ENCODE peak calls at places on chromosome 11, in eight cellular contexts. One of them, this sample, is unnamed.

GRCh38 chr11:16280256-16280682 is 76.1 kb downstream of the SOX6 start:
- DNase-seq in transverse colon: peak
- DNase-seq in mammary epithelial cell: peak
- DNase-seq in fibroblast of mammary gland: peak
- DNase-seq in psoas muscle: peak
- DNase-seq in PC-3: peak
- DNase-seq in GM06990: no peak
- DNase-seq in body of pancreas: no peak
- DNase-seq in this sample: no peak

GRCh38 chr11:31237819-31238771 is 131.4 kb downstream of the DCDC1 start:
- DNase-seq in body of pancreas: no peak
- DNase-seq in mammary epithelial cell: peak
- DNase-seq in transverse colon: no peak
- DNase-seq in GM06990: no peak
- DNase-seq in PC-3: peak
- DNase-seq in psoas muscle: no peak
- DNase-seq in fibroblast of mammary gland: peak
- DNase-seq in this sample: no peak

GRCh38 chr11:13349046-13349445 is 71.5 kb downstream of the BMAL1 start:
- DNase-seq in fibroblast of mammary gland: no peak
- DNase-seq in transverse colon: no peak
- DNase-seq in body of pancreas: no peak
- DNase-seq in PC-3: no peak
- DNase-seq in psoas muscle: no peak
- DNase-seq in GM06990: no peak
- DNase-seq in mammary epithelial cell: no peak
- DNase-seq in this sample: no peak

GRCh38 chr11:117828641-117829368 is 4.3 kb upstream of the FXYD2 start:
- DNase-seq in PC-3: peak
- DNase-seq in GM06990: peak
- DNase-seq in transverse colon: peak
- DNase-seq in mammary epithelial cell: peak
- DNase-seq in psoas muscle: peak
- DNase-seq in body of pancreas: peak
- DNase-seq in fibroblast of mammary gland: peak
- DNase-seq in this sample: peak

GRCh38 chr11:121892131-121892681 is 223.8 kb downstream of the BLID start:
- DNase-seq in transverse colon: no peak
- DNase-seq in mammary epithelial cell: peak
- DNase-seq in psoas muscle: peak
- DNase-seq in fibroblast of mammary gland: peak
- DNase-seq in GM06990: no peak
- DNase-seq in body of pancreas: no peak
- DNase-seq in PC-3: peak
- DNase-seq in this sample: peak

GRCh38 chr11:94910779-94911178 is 62.6 kb downstream of the CWC15 start:
- DNase-seq in transverse colon: no peak
- DNase-seq in body of pancreas: no peak
- DNase-seq in psoas muscle: no peak
- DNase-seq in fibroblast of mammary gland: peak
- DNase-seq in PC-3: no peak
- DNase-seq in GM06990: no peak
- DNase-seq in mammary epithelial cell: no peak
- DNase-seq in this sample: peak

GRCh38 chr11:22875869-22876473 is 15.7 kb upstream of the CCDC179 start:
- DNase-seq in GM06990: peak
- DNase-seq in fibroblast of mammary gland: peak
- DNase-seq in body of pancreas: peak
- DNase-seq in PC-3: peak
- DNase-seq in psoas muscle: no peak
- DNase-seq in mammary epithelial cell: peak
- DNase-seq in transverse colon: peak
- DNase-seq in this sample: peak

GRCh38 chr11:106156290-106156937 is 79.0 kb downstream of the AASDHPPT start:
- DNase-seq in GM06990: no peak
- DNase-seq in PC-3: peak
- DNase-seq in psoas muscle: no peak
- DNase-seq in transverse colon: no peak
- DNase-seq in mammary epithelial cell: peak
- DNase-seq in fibroblast of mammary gland: peak
- DNase-seq in body of pancreas: peak
- DNase-seq in this sample: peak

DNA sequence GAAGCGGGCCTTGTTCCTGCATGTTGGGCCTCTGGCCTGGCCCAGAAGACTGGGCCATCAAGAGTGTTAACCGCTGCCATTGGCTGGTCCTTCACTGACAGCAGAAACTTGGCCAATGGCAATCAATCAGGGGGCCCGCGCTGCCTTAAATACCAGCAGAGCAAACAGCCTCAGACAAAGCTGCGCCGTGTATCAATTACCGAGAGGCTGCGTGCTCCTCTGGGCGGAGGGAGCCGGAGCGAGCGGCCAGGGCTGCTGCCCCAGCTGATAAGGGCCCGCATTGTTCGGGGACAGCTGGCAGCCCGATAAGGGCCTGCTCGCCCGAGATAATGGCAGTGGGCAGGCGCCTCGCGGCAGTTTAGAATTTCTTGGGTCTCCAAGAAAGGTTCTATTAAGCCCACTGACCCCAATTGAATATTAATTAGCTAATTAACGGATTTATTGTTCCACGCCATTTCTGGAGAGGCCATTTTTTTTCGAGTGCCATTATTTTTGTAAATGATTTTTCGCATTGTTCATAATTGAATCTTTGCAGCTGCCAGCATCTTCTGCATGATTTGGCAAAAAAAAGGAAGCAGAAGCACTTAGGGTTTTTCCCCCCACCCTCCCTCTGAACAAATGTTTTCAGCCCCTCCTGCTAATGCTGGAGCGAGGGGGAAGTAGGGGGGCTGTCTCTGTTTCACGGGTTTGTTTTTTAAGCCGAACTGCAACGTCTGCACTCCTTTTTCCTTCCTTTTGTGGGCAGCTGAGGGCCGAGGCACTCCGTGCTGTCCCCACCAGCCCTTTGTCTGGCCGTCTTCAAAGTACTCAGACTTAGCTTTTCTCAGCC is 37.6 kb upstream of the RIC3 start:
- DNase-seq in psoas muscle: no peak
- DNase-seq in transverse colon: no peak
- DNase-seq in PC-3: no peak
- DNase-seq in fibroblast of mammary gland: no peak
- DNase-seq in GM06990: no peak
- DNase-seq in body of pancreas: peak
- DNase-seq in mammary epithelial cell: no peak
- DNase-seq in this sample: peak
- H3K4me3 ChIP-seq in psoas muscle: peak
- H3K4me3 ChIP-seq in transverse colon: no peak
- H3K4me3 ChIP-seq in PC-3: no peak
- H3K4me3 ChIP-seq in fibroblast of mammary gland: no peak
- H3K4me3 ChIP-seq in GM06990: no peak
- H3K4me3 ChIP-seq in body of pancreas: no peak
- H3K4me3 ChIP-seq in mammary epithelial cell: no peak
- H3K4me3 ChIP-seq in this sample: no peak

GRCh38 chr11:32427616-32427934 is 7.8 kb downstream of the WT1 start:
- DNase-seq in psoas muscle: no peak
- DNase-seq in mammary epithelial cell: no peak
- DNase-seq in fibroblast of mammary gland: no peak
- DNase-seq in GM06990: no peak
- DNase-seq in body of pancreas: no peak
- DNase-seq in PC-3: no peak
- DNase-seq in transverse colon: no peak
- DNase-seq in this sample: no peak
- H3K4me3 ChIP-seq in psoas muscle: no peak
- H3K4me3 ChIP-seq in mammary epithelial cell: no peak
- H3K4me3 ChIP-seq in fibroblast of mammary gland: no peak
- H3K4me3 ChIP-seq in GM06990: no peak
- H3K4me3 ChIP-seq in body of pancreas: no peak
- H3K4me3 ChIP-seq in PC-3: no peak
- H3K4me3 ChIP-seq in transverse colon: no peak
- H3K4me3 ChIP-seq in this sample: no peak

GRCh38 chr11:128469220-128469619 is 118.1 kb downstream of the ETS1 start:
- DNase-seq in transverse colon: peak
- DNase-seq in psoas muscle: no peak
- DNase-seq in PC-3: no peak
- DNase-seq in GM06990: peak
- DNase-seq in mammary epithelial cell: no peak
- DNase-seq in body of pancreas: no peak
- DNase-seq in fibroblast of mammary gland: no peak
- DNase-seq in this sample: no peak
- H3K4me3 ChIP-seq in transverse colon: no peak
- H3K4me3 ChIP-seq in psoas muscle: no peak
- H3K4me3 ChIP-seq in PC-3: no peak
- H3K4me3 ChIP-seq in GM06990: no peak
- H3K4me3 ChIP-seq in mammary epithelial cell: no peak
- H3K4me3 ChIP-seq in body of pancreas: no peak
- H3K4me3 ChIP-seq in fibroblast of mammary gland: no peak
- H3K4me3 ChIP-seq in this sample: no peak

DNA sequence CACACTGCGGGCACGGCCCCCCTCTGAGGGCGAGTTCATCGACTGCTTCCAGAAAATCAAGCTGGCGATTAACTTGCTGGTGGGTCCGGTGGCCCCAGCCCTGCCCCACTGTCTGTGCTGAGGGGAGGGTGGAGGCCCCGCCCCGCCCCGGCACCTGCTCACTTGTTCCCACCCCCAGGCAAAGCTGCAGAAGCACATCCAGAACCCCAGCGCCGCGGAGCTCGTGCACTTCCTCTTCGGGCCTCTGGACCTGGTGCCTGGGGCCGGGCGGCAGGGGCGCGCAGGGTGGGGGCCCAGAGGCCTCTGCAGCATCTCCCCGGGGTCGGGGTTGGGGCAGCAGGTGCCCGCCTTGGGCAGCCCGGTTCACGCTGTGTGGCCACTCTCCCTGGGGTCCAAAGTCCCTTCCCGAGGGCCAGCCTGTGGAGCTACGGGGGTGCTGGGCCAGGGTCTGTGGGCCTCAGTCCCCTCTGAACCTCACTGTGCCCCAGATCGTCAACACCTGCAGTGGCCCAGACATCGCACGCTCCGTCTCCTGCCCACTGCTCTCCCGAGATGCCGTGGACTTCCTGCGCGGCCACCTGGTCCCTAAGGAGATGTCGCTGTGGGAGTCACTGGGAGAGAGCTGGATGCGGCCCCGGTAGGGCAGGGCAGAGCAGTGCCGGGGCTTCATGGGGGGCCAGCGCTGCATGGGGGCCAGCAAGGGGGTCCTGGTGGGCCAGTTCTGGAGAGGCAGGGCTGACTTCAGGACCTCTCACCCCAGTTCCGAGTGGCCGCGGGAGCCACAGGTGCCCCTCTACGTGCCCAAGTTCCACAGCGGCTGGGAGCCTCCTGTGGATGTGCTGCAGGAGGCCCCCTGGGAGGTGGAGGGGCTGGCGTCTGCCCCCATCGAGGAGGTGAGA is 16.1 kb downstream of the EPS8L2 start:
- DNase-seq in psoas muscle: no peak
- DNase-seq in transverse colon: peak
- DNase-seq in PC-3: no peak
- DNase-seq in GM06990: no peak
- DNase-seq in mammary epithelial cell: no peak
- DNase-seq in body of pancreas: no peak
- DNase-seq in fibroblast of mammary gland: no peak
- DNase-seq in this sample: no peak
- H3K4me3 ChIP-seq in psoas muscle: no peak
- H3K4me3 ChIP-seq in transverse colon: no peak
- H3K4me3 ChIP-seq in PC-3: no peak
- H3K4me3 ChIP-seq in GM06990: no peak
- H3K4me3 ChIP-seq in mammary epithelial cell: no peak
- H3K4me3 ChIP-seq in body of pancreas: no peak
- H3K4me3 ChIP-seq in fibroblast of mammary gland: no peak
- H3K4me3 ChIP-seq in this sample: no peak

DNA sequence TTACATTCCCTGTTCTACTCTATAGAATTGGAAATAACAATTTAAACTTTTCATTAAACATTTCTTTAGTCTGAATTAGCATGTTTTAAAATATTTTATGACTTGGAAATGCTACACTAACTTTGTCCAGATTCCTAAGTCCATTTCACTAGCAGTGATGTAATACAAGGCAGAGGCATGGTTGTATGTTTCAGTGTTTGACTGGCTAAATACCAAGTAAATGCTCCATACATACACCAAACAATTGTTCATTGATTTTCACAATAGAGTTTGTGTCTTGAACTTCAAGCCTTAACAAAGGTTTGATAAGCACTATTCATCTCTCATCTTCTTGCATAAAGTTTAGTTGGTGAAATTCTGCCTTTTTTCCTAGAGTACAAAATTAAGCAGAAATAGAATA is 13.5 kb downstream of the ZBED5 start:
- DNase-seq in PC-3: no peak
- DNase-seq in body of pancreas: no peak
- DNase-seq in mammary epithelial cell: no peak
- DNase-seq in GM06990: no peak
- DNase-seq in psoas muscle: no peak
- DNase-seq in fibroblast of mammary gland: no peak
- DNase-seq in transverse colon: no peak
- DNase-seq in this sample: no peak
- H3K4me3 ChIP-seq in PC-3: no peak
- H3K4me3 ChIP-seq in body of pancreas: no peak
- H3K4me3 ChIP-seq in mammary epithelial cell: no peak
- H3K4me3 ChIP-seq in GM06990: no peak
- H3K4me3 ChIP-seq in psoas muscle: no peak
- H3K4me3 ChIP-seq in fibroblast of mammary gland: no peak
- H3K4me3 ChIP-seq in transverse colon: no peak
- H3K4me3 ChIP-seq in this sample: no peak

GRCh38 chr11:19931141-19931767 is 218.6 kb downstream of the NAV2 start:
- DNase-seq in body of pancreas: no peak
- DNase-seq in psoas muscle: no peak
- DNase-seq in GM06990: no peak
- DNase-seq in transverse colon: no peak
- DNase-seq in mammary epithelial cell: no peak
- DNase-seq in PC-3: no peak
- DNase-seq in fibroblast of mammary gland: peak
- DNase-seq in this sample: peak
- H3K4me3 ChIP-seq in body of pancreas: no peak
- H3K4me3 ChIP-seq in psoas muscle: no peak
- H3K4me3 ChIP-seq in GM06990: no peak
- H3K4me3 ChIP-seq in transverse colon: no peak
- H3K4me3 ChIP-seq in mammary epithelial cell: no peak
- H3K4me3 ChIP-seq in PC-3: no peak
- H3K4me3 ChIP-seq in fibroblast of mammary gland: no peak
- H3K4me3 ChIP-seq in this sample: peak

GRCh38 chr11:119726585-119727522 is 2.1 kb downstream of the NECTIN1 start:
- DNase-seq in fibroblast of mammary gland: no peak
- DNase-seq in psoas muscle: no peak
- DNase-seq in body of pancreas: peak
- DNase-seq in GM06990: no peak
- DNase-seq in transverse colon: no peak
- DNase-seq in PC-3: no peak
- DNase-seq in mammary epithelial cell: no peak
- DNase-seq in this sample: no peak
- H3K4me3 ChIP-seq in fibroblast of mammary gland: peak
- H3K4me3 ChIP-seq in psoas muscle: peak
- H3K4me3 ChIP-seq in body of pancreas: peak
- H3K4me3 ChIP-seq in GM06990: peak
- H3K4me3 ChIP-seq in transverse colon: peak
- H3K4me3 ChIP-seq in PC-3: peak
- H3K4me3 ChIP-seq in mammary epithelial cell: peak
- H3K4me3 ChIP-seq in this sample: peak